ENCODE peak calls at places on chromosome 17, in six cellular contexts. One of them, this sample, is unnamed.

GRCh38 chr17:20291853-20292252 is 175.5 kb downstream of the LGALS9B start:
- DNase-seq in AG08395: no peak
- DNase-seq in NCI-H1092: no peak
- DNase-seq in SHP77: no peak
- DNase-seq in GM04503: no peak
- DNase-seq in AG04450: no peak
- DNase-seq in this sample: no peak

GRCh38 chr17:74671031-74671771 is 41.5 kb downstream of the CD300LF start:
- DNase-seq in SHP77: no peak
- DNase-seq in AG04450: no peak
- DNase-seq in AG08395: peak
- DNase-seq in GM04503: no peak
- DNase-seq in NCI-H1092: no peak
- DNase-seq in this sample: peak

GRCh38 chr17:850828-851759 is 68.9 kb downstream of the MRM3 start:
- DNase-seq in AG04450: no peak
- DNase-seq in NCI-H1092: no peak
- DNase-seq in GM04503: no peak
- DNase-seq in AG08395: peak
- DNase-seq in SHP77: no peak
- DNase-seq in this sample: no peak

GRCh38 chr17:28346746-28347246 is 10.5 kb downstream of the POLDIP2 start:
- DNase-seq in GM04503: no peak
- DNase-seq in AG04450: no peak
- DNase-seq in SHP77: no peak
- DNase-seq in AG08395: no peak
- DNase-seq in NCI-H1092: no peak
- DNase-seq in this sample: no peak

GRCh38 chr17:32281011-32281451 is 15.4 kb downstream of the RHBDL3 start:
- DNase-seq in AG08395: no peak
- DNase-seq in AG04450: no peak
- DNase-seq in SHP77: peak
- DNase-seq in NCI-H1092: peak
- DNase-seq in GM04503: no peak
- DNase-seq in this sample: no peak

GRCh38 chr17:81094744-81095607 is 60.0 kb downstream of the BAIAP2 start:
- DNase-seq in SHP77: peak
- DNase-seq in NCI-H1092: peak
- DNase-seq in AG04450: peak
- DNase-seq in AG08395: peak
- DNase-seq in GM04503: peak
- DNase-seq in this sample: peak

GRCh38 chr17:57086069-57086930 is 1.3 kb downstream of the AKAP1 start:
- DNase-seq in AG04450: no peak
- DNase-seq in NCI-H1092: no peak
- DNase-seq in AG08395: peak
- DNase-seq in GM04503: no peak
- DNase-seq in SHP77: no peak
- DNase-seq in this sample: peak

GRCh38 chr17:33200587-33200986 is 92.5 kb downstream of the ASIC2 start:
- DNase-seq in SHP77: peak
- DNase-seq in GM04503: no peak
- DNase-seq in AG04450: no peak
- DNase-seq in NCI-H1092: no peak
- DNase-seq in AG08395: peak
- DNase-seq in this sample: no peak

GRCh38 chr17:41589301-41589700 is 2.6 kb upstream of the KRT14 start:
- DNase-seq in GM04503: no peak
- DNase-seq in SHP77: no peak
- DNase-seq in NCI-H1092: no peak
- DNase-seq in AG04450: no peak
- DNase-seq in AG08395: no peak
- DNase-seq in this sample: no peak

GRCh38 chr17:51640108-51640622 is 379.8 kb downstream of the UTP18 start:
- DNase-seq in GM04503: no peak
- DNase-seq in AG04450: no peak
- DNase-seq in AG08395: no peak
- DNase-seq in SHP77: peak
- DNase-seq in NCI-H1092: no peak
- DNase-seq in this sample: no peak

This sample was measured in suprapubic skin.